ENCODE peak calls at places on chromosomes 16 and 17, in ten cellular contexts. A, R, T, K, P, F, J, S, V and E are unnamed samples.

GRCh38 chr16:1667916-1668315 is 10.2 kb upstream of the JPT2 start:
- DNase-seq in K (no peak), J (no peak), T (no peak), V (no peak), F (no peak), S (no peak), P (no peak), R (no peak), A (no peak), E (no peak)

GRCh38 chr16:79525132-79525531 is 75.4 kb downstream of the MAF start:
- DNase-seq in V (no peak), T (no peak), K (no peak), A (no peak), J (no peak), P (no peak), S (no peak), R (no peak), F (no peak), E (no peak)

GRCh38 chr16:1884155-1884760 is 12.3 kb upstream of the MEIOB start:
- DNase-seq in V (no peak), P (peak; percentile 20), A (no peak), F (peak; percentile 74), T (no peak), S (no peak), J (peak; percentile 50), K (peak; percentile 51), R (no peak), E (peak; percentile 64)

GRCh38 chr17:80005360-80006338 is 30.0 kb downstream of the TBC1D16 start:
- DNase-seq in P (peak; percentile 59), F (peak; percentile 40), J (peak; percentile 57), T (peak; percentile 15), S (peak; percentile 56), A (no peak), R (no peak), K (peak; percentile 56), V (no peak), E (peak; percentile 43)

GRCh38 chr16:14232106-14232890 is 161.2 kb downstream of the MRTFB start:
- DNase-seq in S (no peak), P (peak; percentile 42), J (no peak), R (no peak), A (no peak), F (no peak), V (no peak), T (no peak), K (peak; percentile 53), E (no peak)

GRCh38 chr17:58039975-58040374 is 32.9 kb upstream of the SRSF1 start:
- DNase-seq in P (no peak), R (no peak), V (no peak), J (no peak), F (no peak), S (no peak), T (peak; percentile 62), K (no peak), A (no peak), E (peak; percentile 85)

GRCh38 chr16:73717266-73718057 is 579.2 kb upstream of the PSMD7 start:
- DNase-seq in S (no peak), P (no peak), V (no peak), F (no peak), R (no peak), K (no peak), A (no peak), T (no peak), J (no peak), E (no peak)

GRCh38 chr16:73149329-73149728 is 101.4 kb upstream of the ZFHX3 start:
- DNase-seq in R (no peak), T (no peak), S (no peak), V (no peak), P (no peak), K (no peak), F (no peak), J (no peak), A (no peak), E (no peak)

GRCh38 chr16:9593440-9593839 is 502.0 kb downstream of the HAPSTR1 start:
- DNase-seq in J (no peak), S (no peak), F (no peak), V (no peak), T (no peak), P (no peak), K (no peak), A (no peak), R (no peak), E (no peak)

GRCh38 chr16:11875721-11876120 is 24.4 kb upstream of the RSL1D1 start:
- DNase-seq in F (no peak), V (no peak), J (no peak), R (no peak), T (no peak), A (no peak), S (no peak), P (no peak), K (no peak), E (no peak)

GRCh38 chr16:11869657-11870228 is 18.4 kb upstream of the RSL1D1 start:
- DNase-seq in R (no peak), F (no peak), V (no peak), S (no peak), P (no peak), K (no peak), J (no peak), T (no peak), A (no peak), E (no peak)

GRCh38 chr16:11868412-11868980 is 17.2 kb upstream of the RSL1D1 start:
- DNase-seq in F (no peak), S (no peak), T (no peak), K (no peak), V (no peak), J (no peak), A (no peak), P (no peak), R (no peak), E (no peak)

GRCh38 chr16:11876306-11876705 is 25.0 kb upstream of the RSL1D1 start:
- DNase-seq in V (no peak), K (no peak), T (no peak), F (no peak), P (no peak), J (no peak), R (no peak), S (no peak), A (no peak), E (no peak)

GRCh38 chr16:11871193-11871592 is 19.9 kb upstream of the RSL1D1 start:
- DNase-seq in K (peak; percentile 59), R (no peak), A (no peak), J (peak; percentile 51), P (no peak), T (no peak), V (no peak), F (no peak), S (no peak), E (no peak)
- TF ChIP-seq CTCF in K (peak; percentile 36), R (no peak), A (no peak), J (peak; percentile 33), P (no peak), T (no peak), V (no peak), F (no peak), S (no peak), E (no peak)

DNA sequence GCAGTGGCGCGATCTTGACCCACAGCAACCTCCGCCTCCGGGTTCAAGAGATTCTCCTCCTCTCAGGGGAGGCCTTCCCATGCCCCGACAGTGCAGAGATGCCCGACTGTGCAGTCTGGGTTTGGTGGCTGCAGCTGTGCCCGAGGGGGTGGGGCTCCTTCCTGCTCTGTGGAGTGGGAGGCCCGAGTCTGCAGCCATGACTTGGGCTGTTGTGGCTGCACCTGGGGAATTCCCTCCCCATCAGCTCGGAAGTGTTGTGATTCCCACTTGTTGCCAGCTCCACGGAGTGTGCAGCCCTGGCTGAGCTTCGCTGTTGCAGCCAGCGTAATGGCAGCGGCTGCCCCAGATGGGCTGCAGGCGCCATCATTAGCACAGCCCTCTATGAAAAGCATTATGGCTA is 66.4 kb upstream of the SMIM36 start:
- DNase-seq in P (no peak), V (no peak), R (peak; percentile 55), K (peak; percentile 46), S (no peak), A (no peak), T (peak; percentile 22), F (no peak), J (no peak), E (no peak)
- H3K4me3 ChIP-seq in P (peak overlapping the region; percentile 21), V (no peak overlapping the region), R (peak overlapping the region; percentile 41), K (peak overlapping the region; percentile 43), S (peak overlapping the region; percentile 23), A (peak overlapping the region; percentile 28), T (no peak overlapping the region), F (no peak overlapping the region), J (no peak overlapping the region), E (no peak overlapping the region)

GRCh38 chr16:87076331-87076949 is 240.8 kb downstream of the C16orf95 start:
- DNase-seq in J (no peak), F (no peak), T (no peak), A (peak; percentile 31), K (no peak), S (no peak), V (no peak), R (no peak), P (no peak), E (no peak)

GRCh38 chr16:87076950-87077749 is 240.0 kb downstream of the C16orf95 start:
- DNase-seq in P (peak; percentile 78), S (peak; percentile 69), K (peak; percentile 76), R (peak; percentile 70), F (peak; percentile 35), A (peak; percentile 73), J (peak; percentile 73), V (no peak), T (peak; percentile 60), E (peak; percentile 78)

GRCh38 chr16:87074635-87075318 is 242.4 kb downstream of the C16orf95 start:
- DNase-seq in V (no peak), A (peak; percentile 48), K (no peak), J (no peak), S (no peak), R (no peak), P (no peak), F (no peak), T (no peak), E (no peak)

GRCh38 chr16:87077750-87078127 is 239.5 kb downstream of the C16orf95 start:
- DNase-seq in A (peak; percentile 23), R (no peak), P (no peak), J (no peak), K (no peak), F (no peak), S (no peak), V (no peak), T (no peak), E (no peak)

GRCh38 chr16:87075319-87075860 is 241.8 kb downstream of the C16orf95 start:
- DNase-seq in V (no peak), A (peak; percentile 29), P (no peak), J (no peak), R (no peak), F (no peak), S (no peak), K (no peak), T (no peak), E (no peak)
- TF ChIP-seq CTCF in V (no peak), A (no peak), P (no peak), J (no peak), R (no peak), F (no peak), S (no peak), K (no peak), T (no peak), E (no peak)

GRCh38 chr16:54937673-54938350 is 7.1 kb downstream of the IRX5 start:
- DNase-seq in J (no peak), K (no peak), A (no peak), V (no peak), F (no peak), R (no peak), T (peak; percentile 41), P (no peak), S (no peak), E (peak; percentile 27)
- H3K4me3 ChIP-seq in J (no peak overlapping the region), K (no peak overlapping the region), A (peak overlapping the region; percentile 43), V (peak overlapping the region; percentile 31), F (peak overlapping the region; percentile 35), R (peak overlapping the region; percentile 68), T (peak overlapping the region; percentile 72), P (peak overlapping the region; percentile 29), S (peak overlapping the region; percentile 0), E (peak overlapping the region; percentile 60)